ENCODE peak calls at places on chromosomes 13 and 19, in ten cellular contexts. Y is GM12892; H is progenitor cell of endocrine pancreas; T is mucosa of descending colon; D is ELF-1; J is WTC11; X is CD4-positive, alpha-beta T cell; C is H1; W is NCI-H774; F is cerebellar nuclear complex. Q is an unnamed sample.

GRCh38 chr19:35911790-35912189 is 3.7 kb upstream of the TYROBP start:
- DNase-seq in F (no peak), T (no peak), D (no peak), W (no peak), Y (no peak), X (no peak), J (no peak), H (no peak), C (no peak), Q (no peak)

GRCh38 chr19:16442386-16443276 is 29.1 kb downstream of the EPS15L1 start:
- DNase-seq in J (no peak), C (no peak), H (no peak), X (no peak), D (no peak), Y (no peak), T (peak), F (no peak), W (peak), Q (no peak)

GRCh38 chr13:71831716-71832115 is 35.3 kb downstream of the DACH1 start:
- DNase-seq in T (no peak), H (no peak), W (no peak), C (no peak), Y (no peak), J (no peak), X (no peak), F (no peak), D (peak), Q (no peak)

GRCh38 chr19:54188224-54188871 is 1.0 kb downstream of the MBOAT7 start:
- DNase-seq in Y (no peak), X (peak), W (no peak), J (peak), F (no peak), C (no peak), T (peak), D (no peak), H (no peak), Q (no peak)

GRCh38 chr13:47454986-47455385 is 546.1 kb downstream of the SUCLA2 start:
- DNase-seq in W (no peak), T (no peak), X (no peak), H (no peak), F (no peak), Y (no peak), C (no peak), J (no peak), D (no peak), Q (no peak)

GRCh38 chr19:18700501-18701249 is 17.2 kb downstream of the CRTC1 start:
- DNase-seq in T (peak), D (peak), J (peak), F (no peak), W (peak), C (peak), X (peak), H (no peak), Y (peak), Q (no peak)

GRCh38 chr13:113195360-113195759 is 13.1 kb downstream of the PCID2 start:
- DNase-seq in T (no peak), W (no peak), J (no peak), X (no peak), Y (no peak), C (no peak), F (no peak), D (no peak), H (no peak), Q (no peak)

GRCh38 chr19:6779204-6779603 is 6.7 kb downstream of the VAV1 start:
- DNase-seq in X (no peak), F (no peak), H (no peak), D (no peak), T (no peak), J (no peak), C (no peak), W (no peak), Y (no peak), Q (no peak)

GRCh38 chr13:112445411-112446271 is 69.5 kb downstream of the SPACA7 start:
- DNase-seq in Y (no peak), D (peak), X (no peak), J (no peak), H (no peak), T (no peak), W (no peak), C (no peak), F (no peak), Q (no peak)

Q was measured in cortex of kidney.